ENCODE peak calls at places on chromosomes 12 and 14, in nine cellular contexts. E is brain microvascular endothelial cell; F is GM18507; O is NCI-H524; A is WTC11; I is heart left ventricle; Z is NCI-H1436; H is GF-D8; N is CD4-positive, CD25-positive, alpha-beta regulatory T cell. K is an unnamed sample.

GRCh38 chr14:74437654-74438053 is 11.6 kb upstream of the SYNDIG1L start:
- DNase-seq in E (no peak), F (no peak), O (no peak), A (no peak), I (no peak), Z (no peak), H (no peak), N (no peak), K (no peak)

GRCh38 chr12:115129727-115130126 is 445.8 kb upstream of the TBX3 start:
- DNase-seq in E (no peak), F (no peak), O (no peak), A (no peak), I (no peak), Z (no peak), H (no peak), N (no peak), K (no peak)

GRCh38 chr12:262113-262512 is 523 bp downstream of the SLC6A13 start:
- DNase-seq in E (no peak), F (no peak), O (no peak), A (no peak), I (no peak), Z (no peak), H (no peak), N (no peak), K (no peak)

GRCh38 chr12:105942316-105942715 is 196.4 kb downstream of the NUAK1 start:
- DNase-seq in E (no peak), F (no peak), O (no peak), A (no peak), I (no peak), Z (no peak), H (no peak), N (no peak), K (no peak)

GRCh38 chr12:57276935-57277563 is 26.1 kb upstream of the STAC3 start:
- DNase-seq in E (peak; percentile 37), F (no peak), O (no peak), A (peak; percentile 46), I (no peak), Z (no peak), H (no peak), N (no peak), K (no peak)

GRCh38 chr14:74301594-74302159 is 1.1 kb downstream of the ABCD4 start:
- DNase-seq in E (no peak), F (no peak), O (no peak), A (no peak), I (no peak), Z (no peak), H (no peak), N (no peak), K (no peak)

GRCh38 chr14:105419305-105420091 is at the start of gene MTA1:
- DNase-seq in E (no peak), F (peak; percentile 73), O (no peak), A (no peak), I (peak; percentile 75), Z (peak; percentile 42), H (no peak), N (peak; percentile 35), K (no peak)

GRCh38 chr14:50083467-50084337 is 32.7 kb downstream of the VCPKMT start:
- DNase-seq in E (no peak), F (no peak), O (no peak), A (no peak), I (no peak), Z (no peak), H (no peak), N (no peak), K (no peak)

GRCh38 chr14:73878436-73878835 is 8.2 kb upstream of the ZNF410 start:
- DNase-seq in E (no peak), F (no peak), O (no peak), A (no peak), I (no peak), Z (no peak), H (no peak), N (no peak), K (no peak)

GRCh38 chr12:127588224-127588623 is 678.7 kb upstream of the TMEM132C start:
- DNase-seq in E (peak; percentile 93), F (no peak), O (no peak), A (no peak), I (no peak), Z (no peak), H (no peak), N (no peak), K (peak; percentile 76)

GRCh38 chr12:124756151-124756550 is 107.5 kb downstream of the SCARB1 start:
- DNase-seq in E (no peak), F (no peak), O (no peak), A (no peak), I (no peak), Z (no peak), H (no peak), N (no peak), K (no peak)

GRCh38 chr12:67019070-67019469 is 250.1 kb upstream of the CAND1 start:
- DNase-seq in E (no peak), F (no peak), O (no peak), A (no peak), I (no peak), Z (no peak), H (no peak), N (no peak), K (no peak)

GRCh38 chr14:90828642-90829487 is 12.6 kb upstream of the TTC7B start:
- DNase-seq in E (no peak), F (no peak), O (no peak), A (no peak), I (peak; percentile 47), Z (no peak), H (no peak), N (peak; percentile 34), K (no peak)

GRCh38 chr14:50061664-50062437 is 54.5 kb downstream of the VCPKMT start:
- DNase-seq in E (no peak), F (no peak), O (no peak), A (no peak), I (peak; percentile 76), Z (no peak), H (peak; percentile 88), N (peak; percentile 82), K (no peak)

GRCh38 chr12:111585619-111586135 is 13.4 kb downstream of the ATXN2 start:
- DNase-seq in E (no peak), F (no peak), O (no peak), A (no peak), I (no peak), Z (no peak), H (peak; percentile 2), N (no peak), K (no peak)

GRCh38 chr14:58747181-58747580 is 109.4 kb downstream of the DACT1 start:
- DNase-seq in E (peak; percentile 68), F (no peak), O (no peak), A (no peak), I (no peak), Z (no peak), H (peak; percentile 38), N (no peak), K (peak; percentile 54)

GRCh38 chr12:77766224-77766623 is 64.5 kb upstream of the NAV3 start:
- DNase-seq in E (no peak), F (no peak), O (no peak), A (no peak), I (no peak), Z (no peak), H (no peak), N (no peak), K (no peak)

GRCh38 chr12:162467-163307 is 51.3 kb downstream of the SLC6A12 start:
- DNase-seq in E (no peak), F (no peak), O (peak; percentile 47), A (no peak), I (peak; percentile 32), Z (no peak), H (no peak), N (no peak), K (no peak)

GRCh38 chr12:89709994-89710872 is 1.6 kb upstream of the ATP2B1 start:
- DNase-seq in E (peak; percentile 28), F (peak; percentile 18), O (peak; percentile 33), A (peak; percentile 74), I (peak; percentile 85), Z (no peak), H (no peak), N (peak; percentile 35), K (no peak)

GRCh38 chr14:31090872-31091764 is 64.9 kb upstream of the STRN3 start:
- DNase-seq in E (peak; percentile 88), F (no peak), O (no peak), A (no peak), I (no peak), Z (no peak), H (peak; percentile 85), N (no peak), K (peak; percentile 82)

K was measured in BJ.